ENCODE peak calls at places on chromosomes 13 and 19, in eight cellular contexts. U is fibroblast of mammary gland; S is upper lobe of left lung; I is testis; D is frontal cortex; M is NCI-H774; V is activated CD4-positive, CD25-positive, alpha-beta regulatory T cell; A is ELR. Y is an unnamed sample.

GRCh38 chr19:48588670-48589399 is 17.7 kb upstream of the SPACA4 start:
- DNase-seq in V (peak), S (peak), A (peak), I (peak), D (no peak), U (peak), M (peak), Y (peak)

GRCh38 chr19:42850981-42851717 is 28.4 kb downstream of the PSG1 start:
- DNase-seq in I (no peak), A (peak), D (no peak), M (no peak), U (peak), V (no peak), S (peak), Y (no peak)

GRCh38 chr19:35549174-35549788 is 3.9 kb downstream of the TMEM147 start:
- DNase-seq in V (peak), D (peak), S (peak), A (peak), U (peak), M (peak), I (peak), Y (peak)

GRCh38 chr13:92436927-92437326 is 789.7 kb upstream of the GPC6 start:
- DNase-seq in V (no peak), I (no peak), U (no peak), D (no peak), S (no peak), A (no peak), M (no peak), Y (no peak)

GRCh38 chr19:1410136-1410786 is 2.9 kb downstream of the DAZAP1 start:
- DNase-seq in I (no peak), V (no peak), A (peak), M (no peak), D (no peak), S (peak), U (peak), Y (no peak)

GRCh38 chr13:65260938-65261880 is 1968.9 kb downstream of the PCDH9 start:
- DNase-seq in S (no peak), U (no peak), I (no peak), A (peak), D (no peak), V (no peak), M (no peak), Y (no peak)

GRCh38 chr13:99316657-99317244 is 9.6 kb upstream of the GPR183 start:
- DNase-seq in S (peak), V (no peak), D (no peak), M (peak), A (no peak), U (no peak), I (no peak), Y (no peak)

GRCh38 chr19:13938361-13939027 is at the start of gene PODNL1:
- DNase-seq in I (no peak), D (no peak), V (no peak), M (no peak), A (peak), U (peak), S (no peak), Y (no peak)

GRCh38 chr13:85366759-85367417 is 432.3 kb downstream of the SLITRK6 start:
- DNase-seq in I (no peak), V (no peak), D (no peak), M (no peak), U (no peak), S (no peak), A (peak), Y (no peak)

GRCh38 chr13:33615436-33615835 is 202.5 kb upstream of the RFC3 start:
- DNase-seq in V (no peak), A (no peak), M (no peak), U (no peak), D (no peak), I (no peak), S (no peak), Y (no peak)

GRCh38 chr19:48646192-48646911 is 365 bp upstream of the CA11 start:
- DNase-seq in U (peak), V (peak), I (peak), M (peak), D (peak), A (peak), S (peak), Y (peak)

GRCh38 chr13:31614704-31615103 is 124.6 kb upstream of the RXFP2 start:
- DNase-seq in S (no peak), I (no peak), V (no peak), D (no peak), M (no peak), U (no peak), A (no peak), Y (no peak)

GRCh38 chr19:7109678-7110289 is 40.3 kb downstream of the ZNF557 start:
- DNase-seq in A (no peak), V (no peak), U (no peak), M (no peak), I (peak), S (no peak), D (no peak), Y (no peak)

GRCh38 chr13:109897988-109898623 is 111.7 kb upstream of the IRS2 start:
- DNase-seq in V (no peak), M (no peak), D (no peak), S (no peak), U (no peak), I (no peak), A (no peak), Y (no peak)